ENCODE peak calls at places on chromosomes 16 and 17, in seven cellular contexts. One of them, this sample, is unnamed.

GRCh38 chr17:42098747-42099399 is 600 bp upstream of the ZNF385C start:
- DNase-seq in non-pigmented ciliary epithelial cell: no peak
- DNase-seq in Panc1: no peak
- DNase-seq in ACHN: no peak
- DNase-seq in CD4-positive, alpha-beta T cell: no peak
- DNase-seq in stimulated activated CD8-positive, alpha-beta memory T cell treated with anti-CD3 and anti-CD28 coated beads, Interleukin-7, amount 100 ng/mL, for 48 hours: no peak
- DNase-seq in globus pallidus: no peak
- DNase-seq in this sample: no peak

GRCh38 chr16:19878760-19879159 is 5.9 kb downstream of the GPRC5B start:
- DNase-seq in non-pigmented ciliary epithelial cell: no peak
- DNase-seq in Panc1: no peak
- DNase-seq in ACHN: no peak
- DNase-seq in CD4-positive, alpha-beta T cell: no peak
- DNase-seq in stimulated activated CD8-positive, alpha-beta memory T cell treated with anti-CD3 and anti-CD28 coated beads, Interleukin-7, amount 100 ng/mL, for 48 hours: no peak
- DNase-seq in globus pallidus: no peak
- DNase-seq in this sample: no peak

GRCh38 chr17:76446449-76447231 is 6.3 kb downstream of the UBE2O start:
- DNase-seq in non-pigmented ciliary epithelial cell: peak
- DNase-seq in Panc1: peak
- DNase-seq in ACHN: peak
- DNase-seq in CD4-positive, alpha-beta T cell: no peak
- DNase-seq in stimulated activated CD8-positive, alpha-beta memory T cell treated with anti-CD3 and anti-CD28 coated beads, Interleukin-7, amount 100 ng/mL, for 48 hours: no peak
- DNase-seq in globus pallidus: no peak
- DNase-seq in this sample: peak

GRCh38 chr17:27549251-27549919 is 81.6 kb upstream of the LGALS9 start:
- DNase-seq in non-pigmented ciliary epithelial cell: no peak
- DNase-seq in Panc1: no peak
- DNase-seq in ACHN: no peak
- DNase-seq in CD4-positive, alpha-beta T cell: no peak
- DNase-seq in stimulated activated CD8-positive, alpha-beta memory T cell treated with anti-CD3 and anti-CD28 coated beads, Interleukin-7, amount 100 ng/mL, for 48 hours: no peak
- DNase-seq in globus pallidus: peak
- DNase-seq in this sample: no peak

GRCh38 chr17:1351275-1351674 is 48.7 kb downstream of the YWHAE start:
- DNase-seq in non-pigmented ciliary epithelial cell: no peak
- DNase-seq in Panc1: no peak
- DNase-seq in ACHN: no peak
- DNase-seq in CD4-positive, alpha-beta T cell: no peak
- DNase-seq in stimulated activated CD8-positive, alpha-beta memory T cell treated with anti-CD3 and anti-CD28 coated beads, Interleukin-7, amount 100 ng/mL, for 48 hours: no peak
- DNase-seq in globus pallidus: no peak
- DNase-seq in this sample: no peak

GRCh38 chr16:4610011-4611005 is 4.4 kb downstream of the UBALD1 start:
- DNase-seq in non-pigmented ciliary epithelial cell: no peak
- DNase-seq in Panc1: no peak
- DNase-seq in ACHN: no peak
- DNase-seq in CD4-positive, alpha-beta T cell: no peak
- DNase-seq in stimulated activated CD8-positive, alpha-beta memory T cell treated with anti-CD3 and anti-CD28 coated beads, Interleukin-7, amount 100 ng/mL, for 48 hours: no peak
- DNase-seq in globus pallidus: no peak
- DNase-seq in this sample: no peak

GRCh38 chr17:76735586-76736348 is 1.4 kb downstream of the SRSF2 start:
- DNase-seq in non-pigmented ciliary epithelial cell: no peak
- DNase-seq in Panc1: no peak
- DNase-seq in ACHN: no peak
- DNase-seq in CD4-positive, alpha-beta T cell: no peak
- DNase-seq in stimulated activated CD8-positive, alpha-beta memory T cell treated with anti-CD3 and anti-CD28 coated beads, Interleukin-7, amount 100 ng/mL, for 48 hours: no peak
- DNase-seq in globus pallidus: no peak
- DNase-seq in this sample: no peak

GRCh38 chr17:32516450-32516849 is 29.7 kb downstream of the CDK5R1 start:
- DNase-seq in non-pigmented ciliary epithelial cell: no peak
- DNase-seq in Panc1: no peak
- DNase-seq in ACHN: no peak
- DNase-seq in CD4-positive, alpha-beta T cell: no peak
- DNase-seq in stimulated activated CD8-positive, alpha-beta memory T cell treated with anti-CD3 and anti-CD28 coated beads, Interleukin-7, amount 100 ng/mL, for 48 hours: no peak
- DNase-seq in globus pallidus: no peak
- DNase-seq in this sample: no peak

GRCh38 chr16:2507052-2507678 is 6.6 kb upstream of the ATP6V0C start:
- DNase-seq in non-pigmented ciliary epithelial cell: no peak
- DNase-seq in Panc1: no peak
- DNase-seq in ACHN: no peak
- DNase-seq in CD4-positive, alpha-beta T cell: no peak
- DNase-seq in stimulated activated CD8-positive, alpha-beta memory T cell treated with anti-CD3 and anti-CD28 coated beads, Interleukin-7, amount 100 ng/mL, for 48 hours: no peak
- DNase-seq in globus pallidus: no peak
- DNase-seq in this sample: no peak

GRCh38 chr17:28193241-28193640 is 125.8 kb upstream of the TMEM97 start:
- DNase-seq in non-pigmented ciliary epithelial cell: no peak
- DNase-seq in Panc1: no peak
- DNase-seq in ACHN: no peak
- DNase-seq in CD4-positive, alpha-beta T cell: no peak
- DNase-seq in stimulated activated CD8-positive, alpha-beta memory T cell treated with anti-CD3 and anti-CD28 coated beads, Interleukin-7, amount 100 ng/mL, for 48 hours: no peak
- DNase-seq in globus pallidus: peak
- DNase-seq in this sample: no peak

GRCh38 chr16:68070811-68071546 is 14.2 kb upstream of the NFATC3 start:
- DNase-seq in non-pigmented ciliary epithelial cell: no peak
- DNase-seq in Panc1: no peak
- DNase-seq in ACHN: no peak
- DNase-seq in CD4-positive, alpha-beta T cell: no peak
- DNase-seq in stimulated activated CD8-positive, alpha-beta memory T cell treated with anti-CD3 and anti-CD28 coated beads, Interleukin-7, amount 100 ng/mL, for 48 hours: no peak
- DNase-seq in globus pallidus: no peak
- DNase-seq in this sample: no peak

GRCh38 chr16:4420703-4421102 is 4.3 kb upstream of the CORO7 start:
- DNase-seq in non-pigmented ciliary epithelial cell: no peak
- DNase-seq in Panc1: no peak
- DNase-seq in ACHN: no peak
- DNase-seq in CD4-positive, alpha-beta T cell: no peak
- DNase-seq in stimulated activated CD8-positive, alpha-beta memory T cell treated with anti-CD3 and anti-CD28 coated beads, Interleukin-7, amount 100 ng/mL, for 48 hours: no peak
- DNase-seq in globus pallidus: peak
- DNase-seq in this sample: no peak

GRCh38 chr16:86918637-86919036 is 340.3 kb downstream of the FOXL1 start:
- DNase-seq in non-pigmented ciliary epithelial cell: no peak
- DNase-seq in Panc1: no peak
- DNase-seq in ACHN: no peak
- DNase-seq in CD4-positive, alpha-beta T cell: no peak
- DNase-seq in stimulated activated CD8-positive, alpha-beta memory T cell treated with anti-CD3 and anti-CD28 coated beads, Interleukin-7, amount 100 ng/mL, for 48 hours: no peak
- DNase-seq in globus pallidus: no peak
- DNase-seq in this sample: no peak

GRCh38 chr17:42456223-42457106 is 2.2 kb upstream of the ATP6V0A1 start:
- DNase-seq in non-pigmented ciliary epithelial cell: no peak
- DNase-seq in Panc1: no peak
- DNase-seq in ACHN: peak
- DNase-seq in CD4-positive, alpha-beta T cell: no peak
- DNase-seq in stimulated activated CD8-positive, alpha-beta memory T cell treated with anti-CD3 and anti-CD28 coated beads, Interleukin-7, amount 100 ng/mL, for 48 hours: no peak
- DNase-seq in globus pallidus: peak
- DNase-seq in this sample: peak

GRCh38 chr17:17750881-17751280 is 69.6 kb downstream of the RAI1 start:
- DNase-seq in non-pigmented ciliary epithelial cell: no peak
- DNase-seq in Panc1: no peak
- DNase-seq in ACHN: no peak
- DNase-seq in CD4-positive, alpha-beta T cell: peak
- DNase-seq in stimulated activated CD8-positive, alpha-beta memory T cell treated with anti-CD3 and anti-CD28 coated beads, Interleukin-7, amount 100 ng/mL, for 48 hours: peak
- DNase-seq in globus pallidus: no peak
- DNase-seq in this sample: no peak

GRCh38 chr16:3671424-3671823 is 16.9 kb downstream of the DNASE1 start:
- DNase-seq in non-pigmented ciliary epithelial cell: no peak
- DNase-seq in Panc1: no peak
- DNase-seq in ACHN: no peak
- DNase-seq in CD4-positive, alpha-beta T cell: no peak
- DNase-seq in stimulated activated CD8-positive, alpha-beta memory T cell treated with anti-CD3 and anti-CD28 coated beads, Interleukin-7, amount 100 ng/mL, for 48 hours: no peak
- DNase-seq in globus pallidus: no peak
- DNase-seq in this sample: no peak

GRCh38 chr17:82609655-82610054 is 38.6 kb downstream of the WDR45B start:
- DNase-seq in non-pigmented ciliary epithelial cell: no peak
- DNase-seq in Panc1: no peak
- DNase-seq in ACHN: no peak
- DNase-seq in CD4-positive, alpha-beta T cell: no peak
- DNase-seq in stimulated activated CD8-positive, alpha-beta memory T cell treated with anti-CD3 and anti-CD28 coated beads, Interleukin-7, amount 100 ng/mL, for 48 hours: no peak
- DNase-seq in globus pallidus: no peak
- DNase-seq in this sample: no peak

GRCh38 chr16:62955033-62955349 is 918.8 kb upstream of the CDH8 start:
- DNase-seq in non-pigmented ciliary epithelial cell: no peak
- DNase-seq in Panc1: no peak
- DNase-seq in ACHN: no peak
- DNase-seq in CD4-positive, alpha-beta T cell: no peak
- DNase-seq in stimulated activated CD8-positive, alpha-beta memory T cell treated with anti-CD3 and anti-CD28 coated beads, Interleukin-7, amount 100 ng/mL, for 48 hours: no peak
- DNase-seq in globus pallidus: no peak
- DNase-seq in this sample: no peak